ENCODE peak calls at places on chromosomes 1 and 21, in four cellular contexts. F is tibial nerve, X is heart left ventricle, A is neural crest cell. Y is an unnamed sample.

GRCh38 chr1:155081472-155082300 is 3.0 kb downstream of the EFNA3 start:
- DNase-seq in F (no peak), X (peak), A (no peak), Y (no peak)

GRCh38 chr1:110756506-110756905 is 81.8 kb upstream of the KCNA3 start:
- DNase-seq in F (no peak), A (no peak), X (peak), Y (no peak)

GRCh38 chr1:18922848-18923475 is 20.6 kb upstream of the ALDH4A1 start:
- DNase-seq in A (no peak), X (no peak), F (no peak), Y (no peak)

GRCh38 chr1:83760211-83760978 is 238.5 kb downstream of the TTLL7 start:
- DNase-seq in X (no peak), A (no peak), F (no peak), Y (no peak)

GRCh38 chr1:39159224-39160036 is 45.1 kb upstream of the MACF1 start:
- DNase-seq in X (no peak), F (no peak), A (no peak), Y (peak)

GRCh38 chr1:156081174-156082110 is 823 bp downstream of the MEX3A start:
- DNase-seq in A (no peak), X (no peak), F (no peak), Y (no peak)

GRCh38 chr1:51324271-51325010 is 5.9 kb downstream of the TTC39A start:
- DNase-seq in X (peak), F (no peak), A (no peak), Y (no peak)

GRCh38 chr1:240739139-240739538 is 127.2 kb upstream of the GREM2 start:
- DNase-seq in A (no peak), X (no peak), F (no peak), Y (no peak)

GRCh38 chr1:202569393-202570322 is 140.6 kb downstream of the SYT2 start:
- DNase-seq in X (no peak), A (no peak), F (no peak), Y (no peak)

GRCh38 chr1:229883504-229884200 is 183.4 kb upstream of the GALNT2 start:
- DNase-seq in F (no peak), X (no peak), A (no peak), Y (no peak)

GRCh38 chr1:198270421-198270820 is 113.6 kb downstream of the NEK7 start:
- DNase-seq in X (no peak), A (no peak), F (no peak), Y (no peak)

GRCh38 chr1:95021794-95022193 is 51.0 kb downstream of the ALG14 start:
- DNase-seq in A (no peak), X (no peak), F (no peak), Y (no peak)

GRCh38 chr1:62271932-62272728 is 47.1 kb downstream of the KANK4 start:
- DNase-seq in X (no peak), A (no peak), F (no peak), Y (no peak)

GRCh38 chr1:87684194-87684593 is 355.5 kb downstream of the LMO4 start:
- DNase-seq in X (no peak), F (no peak), A (no peak), Y (no peak)

GRCh38 chr1:163381487-163382184 is 59.9 kb downstream of the NUF2 start:
- DNase-seq in F (no peak), X (no peak), A (no peak), Y (no peak)

GRCh38 chr1:20383631-20384030 is 93.0 kb downstream of the VWA5B1 start:
- DNase-seq in A (no peak), X (no peak), F (no peak), Y (no peak)

GRCh38 chr1:86753700-86754099 is 49.3 kb downstream of the SH3GLB1 start:
- DNase-seq in A (no peak), X (no peak), F (no peak), Y (no peak)

GRCh38 chr1:28860332-28861073 is 48.5 kb downstream of the OPRD1 start:
- DNase-seq in F (no peak), A (no peak), X (no peak), Y (peak)

GRCh38 chr1:91427741-91428140 is 23.1 kb upstream of the HFM1 start:
- DNase-seq in F (no peak), A (no peak), X (no peak), Y (no peak)

GRCh38 chr1:12124693-12125421 is 41.9 kb upstream of the TNFRSF1B start:
- DNase-seq in X (peak), F (peak), A (peak), Y (peak)

GRCh38 chr1:23246274-23246673 is 29.0 kb upstream of the HTR1D start:
- DNase-seq in F (no peak), A (no peak), X (no peak), Y (no peak)

GRCh38 chr1:156508955-156509234 is 8.3 kb upstream of the MEF2D start:
- DNase-seq in X (no peak), A (no peak), F (no peak), Y (no peak)

GRCh38 chr1:6472391-6472790 is 6.4 kb upstream of the TNFRSF25 start:
- DNase-seq in X (no peak), A (no peak), F (no peak), Y (peak)

GRCh38 chr1:76867342-76868130 is at the start of gene ST6GALNAC5:
- DNase-seq in F (no peak), X (no peak), A (peak), Y (no peak)

GRCh38 chr1:205631010-205631726 is 643 bp downstream of the ELK4 start:
- DNase-seq in F (peak), A (peak), X (peak), Y (peak)

GRCh38 chr1:115867216-115867615 is 26.3 kb upstream of the NHLH2 start:
- DNase-seq in A (no peak), F (no peak), X (no peak), Y (no peak)

GRCh38 chr1:98903261-98903660 is 101.4 kb downstream of the PLPPR5 start:
- DNase-seq in F (no peak), A (no peak), X (no peak), Y (no peak)

GRCh38 chr1:17869826-17870225 is 114.7 kb downstream of the ACTL8 start:
- DNase-seq in A (no peak), F (no peak), X (no peak), Y (no peak)

GRCh38 chr1:62722796-62723195 is 34.6 kb upstream of the DOCK7 start:
- DNase-seq in A (no peak), X (no peak), F (no peak), Y (no peak)

GRCh38 chr1:9840176-9840575 is 16.4 kb upstream of the CLSTN1 start:
- DNase-seq in X (no peak), A (no peak), F (no peak), Y (no peak)

GRCh38 chr21:38813143-38813542 is 7.4 kb downstream of the ETS2 start:
- DNase-seq in A (no peak), X (no peak), F (no peak), Y (no peak)
- TF ChIP-seq CTCF in A (no peak), X (no peak), F (no peak), Y (no peak)

GRCh38 chr21:42366292-42367010 is at the start of gene TFF1:
- DNase-seq in A (no peak), X (no peak), F (no peak), Y (peak)
- TF ChIP-seq CTCF in A (no peak), X (no peak), F (no peak), Y (no peak)

GRCh38 chr21:26842976-26843911 is 2.0 kb downstream of the ADAMTS1 start:
- DNase-seq in F (peak), X (peak), A (peak), Y (peak)
- TF ChIP-seq CTCF in F (no peak), X (peak), A (peak), Y (peak)

GRCh38 chr1:221608835-221609320 is 133.0 kb downstream of the DUSP10 start:
- DNase-seq in F (no peak), A (no peak), X (no peak), Y (no peak)

GRCh38 chr1:221606216-221606615 is 135.7 kb downstream of the DUSP10 start:
- DNase-seq in A (no peak), F (no peak), X (no peak), Y (no peak)

DNA sequence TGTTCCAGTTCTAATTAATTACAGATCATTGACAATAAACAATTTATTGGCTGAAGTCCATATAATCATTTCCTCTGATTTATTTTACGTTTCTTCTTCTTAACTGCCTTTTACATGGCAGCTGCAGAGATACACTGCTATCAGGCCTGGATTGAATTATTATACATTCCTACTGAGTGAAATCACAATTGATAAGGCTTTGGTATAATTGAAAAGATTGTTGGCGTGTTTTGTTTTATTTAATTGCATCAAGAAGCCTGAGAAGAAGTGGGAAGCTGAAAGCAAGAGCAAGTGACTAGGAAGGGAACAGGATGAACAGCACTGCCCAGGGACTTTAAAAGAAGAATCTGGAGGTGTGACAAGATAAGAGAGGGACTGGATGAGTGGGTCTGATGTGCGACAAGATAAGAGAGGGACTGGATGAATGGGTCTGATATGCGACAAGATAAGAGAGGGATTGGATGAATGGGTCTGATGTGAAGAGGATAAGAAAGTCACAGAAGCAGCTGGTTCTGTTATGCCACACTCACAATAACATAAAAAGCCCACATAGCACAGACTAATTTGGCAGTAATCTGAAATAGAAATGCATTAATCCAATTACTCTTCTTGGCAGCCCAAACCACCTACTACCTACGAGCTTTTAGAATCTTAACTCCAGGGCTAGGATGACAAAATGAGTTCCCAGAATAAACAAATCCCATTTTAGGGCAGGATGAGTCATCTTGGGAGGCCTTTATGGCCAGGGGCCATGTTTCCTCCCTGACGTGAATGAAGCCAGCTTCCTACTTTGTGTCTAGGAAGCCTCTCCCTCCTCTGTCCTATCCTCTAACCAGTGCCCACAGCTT is 129.7 kb downstream of the DUSP10 start:
- DNase-seq in F (peak), X (peak), A (no peak), Y (peak)
- TF ChIP-seq CTCF in F (no peak), X (no peak), A (no peak), Y (no peak)

DNA sequence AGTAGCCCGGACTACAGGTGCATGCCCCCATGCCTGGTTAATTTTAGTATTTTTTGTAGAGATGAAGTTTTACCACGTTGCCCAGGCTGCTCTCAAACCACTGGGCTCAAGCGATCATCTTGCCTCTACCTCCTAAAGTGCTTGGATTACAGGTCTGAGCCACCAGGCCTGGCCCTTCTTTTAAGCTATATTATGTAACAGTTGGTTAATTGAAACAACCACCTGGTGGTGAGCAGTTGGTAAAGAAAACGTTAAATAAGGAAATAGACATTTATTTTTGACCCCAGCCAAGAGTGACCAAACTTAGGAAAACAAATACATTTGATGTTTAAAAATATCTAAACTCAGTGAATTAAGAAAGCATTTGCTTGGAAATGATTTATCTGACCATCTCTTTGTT is 12.1 kb upstream of the PDC start:
- DNase-seq in A (no peak), F (no peak), X (no peak), Y (no peak)
- TF ChIP-seq CTCF in A (no peak), F (no peak), X (no peak), Y (no peak)

GRCh38 chr1:153922076-153922837 is 515 bp downstream of the GATAD2B start:
- DNase-seq in X (no peak), A (no peak), F (no peak), Y (peak)
- TF ChIP-seq CTCF in X (no peak), A (peak), F (no peak), Y (no peak)

GRCh38 chr1:212699104-212699838 is 369 bp downstream of the BATF3 start:
- DNase-seq in A (peak), F (peak), X (peak), Y (peak)
- TF ChIP-seq CTCF in A (peak), F (peak), X (peak), Y (peak)

Y was measured in Calu3.